ENCODE peak calls at places on chromosome 21, in four cellular contexts. One of them, this sample, is unnamed.

GRCh38 chr21:46054447-46054846 is 43.5 kb upstream of the COL6A2 start:
- DNase-seq in M059J: peak; percentile 23
- DNase-seq in GM13977: no peak
- DNase-seq in hepatocyte: no peak
- DNase-seq in this sample: no peak

GRCh38 chr21:45543371-45543709 is 1.1 kb upstream of the SLC19A1 start:
- DNase-seq in M059J: no peak
- DNase-seq in GM13977: peak; percentile 43
- DNase-seq in hepatocyte: no peak
- DNase-seq in this sample: peak; percentile 20

GRCh38 chr21:35528109-35529042 is 479.3 kb upstream of the RUNX1 start:
- DNase-seq in M059J: peak; percentile 39
- DNase-seq in GM13977: peak; percentile 26
- DNase-seq in hepatocyte: no peak
- DNase-seq in this sample: peak; percentile 47

GRCh38 chr21:44982558-44983244 is 42.9 kb downstream of the SLX9 start:
- DNase-seq in M059J: peak; percentile 16
- DNase-seq in GM13977: no peak
- DNase-seq in hepatocyte: peak; percentile 80
- DNase-seq in this sample: no peak

GRCh38 chr21:43187715-43188114 is 18.9 kb downstream of the CRYAA start:
- DNase-seq in M059J: no peak
- DNase-seq in GM13977: no peak
- DNase-seq in hepatocyte: no peak
- DNase-seq in this sample: no peak

GRCh38 chr21:41775152-41775472 is 8.3 kb upstream of the RIPK4 start:
- DNase-seq in M059J: no peak
- DNase-seq in GM13977: no peak
- DNase-seq in hepatocyte: no peak
- DNase-seq in this sample: no peak

GRCh38 chr21:33255404-33255803 is 10.8 kb upstream of the IL10RB start:
- DNase-seq in M059J: no peak
- DNase-seq in GM13977: no peak
- DNase-seq in hepatocyte: no peak
- DNase-seq in this sample: no peak

GRCh38 chr21:29332461-29333354 is 34.0 kb downstream of the BACH1 start:
- DNase-seq in M059J: peak; percentile 84
- DNase-seq in GM13977: no peak
- DNase-seq in hepatocyte: no peak
- DNase-seq in this sample: no peak